ENCODE peak calls at places on chromosomes 13 and 19, in nine cellular contexts. One of them, this sample, is unnamed.

GRCh38 chr13:34816543-34816942 is 125.5 kb upstream of the NBEA start:
- DNase-seq in dorsolateral prefrontal cortex: no peak
- DNase-seq in substantia nigra: no peak
- DNase-seq in left ventricle myocardium superior: no peak
- DNase-seq in cardiac muscle cell: no peak
- DNase-seq in activated T-helper 1 cell treated with Interleukin-2 at 50 U/mL for 16 hours: no peak
- DNase-seq in amygdala: no peak
- DNase-seq in effector memory CD4-positive, alpha-beta T cell: no peak
- DNase-seq in cardiac fibroblast: no peak
- DNase-seq in this sample: no peak

GRCh38 chr19:55473613-55474012 is 2.8 kb upstream of the ZNF628 start:
- DNase-seq in substantia nigra: no peak
- DNase-seq in activated T-helper 1 cell treated with Interleukin-2 at 50 U/mL for 16 hours: no peak
- DNase-seq in cardiac fibroblast: no peak
- DNase-seq in cardiac muscle cell: no peak
- DNase-seq in left ventricle myocardium superior: no peak
- DNase-seq in amygdala: no peak
- DNase-seq in dorsolateral prefrontal cortex: no peak
- DNase-seq in effector memory CD4-positive, alpha-beta T cell: no peak
- DNase-seq in this sample: no peak

GRCh38 chr19:49318296-49318695 is 6.7 kb downstream of the SLC6A16 start:
- DNase-seq in effector memory CD4-positive, alpha-beta T cell: no peak
- DNase-seq in dorsolateral prefrontal cortex: no peak
- DNase-seq in activated T-helper 1 cell treated with Interleukin-2 at 50 U/mL for 16 hours: no peak
- DNase-seq in substantia nigra: no peak
- DNase-seq in cardiac fibroblast: no peak
- DNase-seq in cardiac muscle cell: no peak
- DNase-seq in left ventricle myocardium superior: no peak
- DNase-seq in amygdala: no peak
- DNase-seq in this sample: no peak

GRCh38 chr13:40916207-40916998 is 102.7 kb downstream of the ELF1 start:
- DNase-seq in left ventricle myocardium superior: no peak
- DNase-seq in amygdala: no peak
- DNase-seq in dorsolateral prefrontal cortex: no peak
- DNase-seq in cardiac muscle cell: no peak
- DNase-seq in activated T-helper 1 cell treated with Interleukin-2 at 50 U/mL for 16 hours: no peak
- DNase-seq in substantia nigra: no peak
- DNase-seq in cardiac fibroblast: peak; percentile 64
- DNase-seq in effector memory CD4-positive, alpha-beta T cell: no peak
- DNase-seq in this sample: no peak

GRCh38 chr13:108877300-108877699 is 247.9 kb downstream of the MYO16 start:
- DNase-seq in amygdala: no peak
- DNase-seq in dorsolateral prefrontal cortex: no peak
- DNase-seq in cardiac muscle cell: peak; percentile 20
- DNase-seq in substantia nigra: no peak
- DNase-seq in cardiac fibroblast: peak; percentile 43
- DNase-seq in activated T-helper 1 cell treated with Interleukin-2 at 50 U/mL for 16 hours: no peak
- DNase-seq in left ventricle myocardium superior: no peak
- DNase-seq in effector memory CD4-positive, alpha-beta T cell: no peak
- DNase-seq in this sample: no peak

GRCh38 chr19:16619456-16619855 is 8.5 kb downstream of the MED26 start:
- DNase-seq in activated T-helper 1 cell treated with Interleukin-2 at 50 U/mL for 16 hours: no peak
- DNase-seq in cardiac muscle cell: no peak
- DNase-seq in dorsolateral prefrontal cortex: no peak
- DNase-seq in effector memory CD4-positive, alpha-beta T cell: no peak
- DNase-seq in cardiac fibroblast: no peak
- DNase-seq in left ventricle myocardium superior: peak; percentile 86
- DNase-seq in substantia nigra: peak; percentile 16
- DNase-seq in amygdala: no peak
- DNase-seq in this sample: no peak

GRCh38 chr13:99434258-99434788 is 66.9 kb upstream of the TM9SF2 start:
- DNase-seq in activated T-helper 1 cell treated with Interleukin-2 at 50 U/mL for 16 hours: peak; percentile 68
- DNase-seq in effector memory CD4-positive, alpha-beta T cell: peak; percentile 85
- DNase-seq in amygdala: no peak
- DNase-seq in dorsolateral prefrontal cortex: no peak
- DNase-seq in cardiac fibroblast: no peak
- DNase-seq in substantia nigra: no peak
- DNase-seq in cardiac muscle cell: no peak
- DNase-seq in left ventricle myocardium superior: no peak
- DNase-seq in this sample: no peak

GRCh38 chr19:7815325-7815724 is 14.7 kb upstream of the EVI5L start:
- DNase-seq in cardiac fibroblast: no peak
- DNase-seq in cardiac muscle cell: no peak
- DNase-seq in activated T-helper 1 cell treated with Interleukin-2 at 50 U/mL for 16 hours: no peak
- DNase-seq in effector memory CD4-positive, alpha-beta T cell: no peak
- DNase-seq in left ventricle myocardium superior: no peak
- DNase-seq in dorsolateral prefrontal cortex: no peak
- DNase-seq in substantia nigra: no peak
- DNase-seq in amygdala: no peak
- DNase-seq in this sample: no peak

GRCh38 chr13:51614350-51614786 is 30.1 kb downstream of the WDFY2 start:
- DNase-seq in substantia nigra: peak; percentile 63
- DNase-seq in cardiac fibroblast: no peak
- DNase-seq in amygdala: no peak
- DNase-seq in cardiac muscle cell: no peak
- DNase-seq in activated T-helper 1 cell treated with Interleukin-2 at 50 U/mL for 16 hours: peak; percentile 2
- DNase-seq in left ventricle myocardium superior: no peak
- DNase-seq in effector memory CD4-positive, alpha-beta T cell: no peak
- DNase-seq in dorsolateral prefrontal cortex: peak; percentile 21
- DNase-seq in this sample: no peak

GRCh38 chr19:9178901-9179300 is at the start of gene OR7D2:
- DNase-seq in amygdala: no peak
- DNase-seq in cardiac fibroblast: peak; percentile 14
- DNase-seq in effector memory CD4-positive, alpha-beta T cell: no peak
- DNase-seq in dorsolateral prefrontal cortex: no peak
- DNase-seq in cardiac muscle cell: no peak
- DNase-seq in left ventricle myocardium superior: no peak
- DNase-seq in substantia nigra: no peak
- DNase-seq in activated T-helper 1 cell treated with Interleukin-2 at 50 U/mL for 16 hours: no peak
- DNase-seq in this sample: no peak

GRCh38 chr13:94343243-94343585 is 136.3 kb downstream of the DCT start:
- DNase-seq in dorsolateral prefrontal cortex: no peak
- DNase-seq in left ventricle myocardium superior: no peak
- DNase-seq in activated T-helper 1 cell treated with Interleukin-2 at 50 U/mL for 16 hours: no peak
- DNase-seq in cardiac fibroblast: peak; percentile 47
- DNase-seq in substantia nigra: no peak
- DNase-seq in effector memory CD4-positive, alpha-beta T cell: no peak
- DNase-seq in cardiac muscle cell: no peak
- DNase-seq in amygdala: no peak
- DNase-seq in this sample: no peak

GRCh38 chr19:51101171-51101865 is 6.9 kb downstream of the CTU1 start:
- DNase-seq in left ventricle myocardium superior: no peak
- DNase-seq in amygdala: no peak
- DNase-seq in cardiac fibroblast: peak; percentile 20
- DNase-seq in substantia nigra: no peak
- DNase-seq in activated T-helper 1 cell treated with Interleukin-2 at 50 U/mL for 16 hours: no peak
- DNase-seq in cardiac muscle cell: no peak
- DNase-seq in dorsolateral prefrontal cortex: no peak
- DNase-seq in effector memory CD4-positive, alpha-beta T cell: no peak
- DNase-seq in this sample: no peak

GRCh38 chr13:74274946-74275345 is 140.7 kb upstream of the KLF12 start:
- DNase-seq in amygdala: no peak
- DNase-seq in cardiac fibroblast: no peak
- DNase-seq in cardiac muscle cell: no peak
- DNase-seq in dorsolateral prefrontal cortex: no peak
- DNase-seq in effector memory CD4-positive, alpha-beta T cell: no peak
- DNase-seq in left ventricle myocardium superior: no peak
- DNase-seq in activated T-helper 1 cell treated with Interleukin-2 at 50 U/mL for 16 hours: no peak
- DNase-seq in substantia nigra: no peak
- DNase-seq in this sample: no peak

GRCh38 chr19:8446055-8446709 is 1.4 kb downstream of the HNRNPM start:
- DNase-seq in dorsolateral prefrontal cortex: no peak
- DNase-seq in left ventricle myocardium superior: no peak
- DNase-seq in activated T-helper 1 cell treated with Interleukin-2 at 50 U/mL for 16 hours: no peak
- DNase-seq in cardiac muscle cell: no peak
- DNase-seq in effector memory CD4-positive, alpha-beta T cell: no peak
- DNase-seq in cardiac fibroblast: no peak
- DNase-seq in substantia nigra: no peak
- DNase-seq in amygdala: no peak
- DNase-seq in this sample: no peak

GRCh38 chr19:34313188-34313587 is 51.8 kb upstream of the GPI start:
- DNase-seq in amygdala: no peak
- DNase-seq in activated T-helper 1 cell treated with Interleukin-2 at 50 U/mL for 16 hours: no peak
- DNase-seq in cardiac fibroblast: peak; percentile 91
- DNase-seq in substantia nigra: no peak
- DNase-seq in effector memory CD4-positive, alpha-beta T cell: no peak
- DNase-seq in cardiac muscle cell: no peak
- DNase-seq in left ventricle myocardium superior: no peak
- DNase-seq in dorsolateral prefrontal cortex: no peak
- DNase-seq in this sample: no peak

This sample was measured in NB4.